ENCODE peak calls at places on chromosome 13, in nine cellular contexts. M is psoas muscle, I is uterus, Z is GM23338, Q is ascending aorta, H is mesenchymal stem cell, W is RWPE2, X is gastrocnemius medialis, L is HL-60. P is an unnamed sample.
A peak's percentile ranks its signal among the peaks of the same experiment; 100 is the strongest.

GRCh38 chr13:73879346-73880020 is 254.7 kb downstream of the KLF12 start:
- DNase-seq in M (no peak), Z (no peak), X (no peak), L (no peak), W (no peak), Q (no peak), H (peak; percentile 11), I (no peak), P (no peak)

GRCh38 chr13:80706164-80706471 is 365.2 kb upstream of the SPRY2 start:
- DNase-seq in L (no peak), Q (no peak), W (no peak), H (no peak), M (no peak), I (no peak), Z (no peak), X (no peak), P (peak; percentile 37)

GRCh38 chr13:113724780-113725315 is 34.2 kb upstream of the TMEM255B start:
- DNase-seq in Z (peak; percentile 83), Q (peak; percentile 51), L (peak; percentile 80), W (no peak), H (peak; percentile 45), X (peak; percentile 60), M (peak; percentile 76), I (peak; percentile 61), P (peak; percentile 90)

GRCh38 chr13:106096661-106097092 is 438.8 kb downstream of the EFNB2 start:
- DNase-seq in L (no peak), I (no peak), W (no peak), H (peak; percentile 22), X (no peak), M (no peak), Z (no peak), Q (no peak), P (no peak)

GRCh38 chr13:100229603-100230002 is 140.7 kb downstream of the PCCA start:
- DNase-seq in X (no peak), H (no peak), L (no peak), W (no peak), M (no peak), I (no peak), Z (no peak), Q (no peak), P (no peak)

GRCh38 chr13:41897126-41897525 is 63.8 kb downstream of the VWA8 start:
- DNase-seq in L (no peak), H (peak; percentile 64), W (no peak), M (no peak), I (no peak), Q (no peak), Z (no peak), X (no peak), P (no peak)

GRCh38 chr13:42893346-42893745 is 98.7 kb downstream of the EPSTI1 start:
- DNase-seq in I (peak; percentile 23), M (no peak), Q (no peak), W (no peak), H (peak; percentile 26), X (peak; percentile 19), Z (no peak), L (no peak), P (no peak)

GRCh38 chr13:79918620-79919019 is 422.3 kb downstream of the SPRY2 start:
- DNase-seq in W (no peak), Z (no peak), M (no peak), H (no peak), L (no peak), X (no peak), Q (no peak), I (no peak), P (no peak)

DNA sequence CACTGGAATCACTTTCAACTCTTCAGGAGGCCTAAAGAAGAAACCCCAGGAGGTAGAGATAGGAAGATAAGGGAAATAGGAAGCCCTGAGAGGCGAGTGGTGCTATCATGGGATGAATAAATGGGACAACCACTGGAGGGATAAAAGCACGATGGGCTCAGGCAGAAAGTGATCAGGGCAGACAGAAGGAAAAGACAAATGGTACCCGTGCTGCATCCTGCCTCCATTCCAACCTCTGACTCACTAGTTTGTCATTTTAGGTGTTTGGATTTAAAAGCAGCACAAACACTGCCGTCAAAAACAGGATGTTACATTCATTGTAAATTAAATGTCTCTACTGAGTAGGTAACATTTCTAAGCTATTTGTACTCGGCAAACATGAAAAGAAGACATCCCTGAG is 314.3 kb upstream of the HTR2A start:
- DNase-seq in L (no peak), Z (peak; percentile 24), W (no peak), I (no peak), M (no peak), X (no peak), H (peak; percentile 17), Q (no peak), P (no peak)
- H3K4me3 ChIP-seq in L (no peak overlapping the region), Z (no peak overlapping the region), W (no peak overlapping the region), I (no peak overlapping the region), M (no peak overlapping the region), X (no peak overlapping the region), H (no peak overlapping the region), Q (no peak overlapping the region), P (no peak overlapping the region)

GRCh38 chr13:36244990-36245389 is 30.6 kb upstream of the SOHLH2 start:
- DNase-seq in M (no peak), H (no peak), Q (no peak), W (no peak), L (no peak), I (no peak), X (no peak), Z (no peak), P (no peak)
- H3K27ac ChIP-seq in M (no peak overlapping the region), H (no peak overlapping the region), Q (no peak overlapping the region), W (no peak overlapping the region), L (no peak overlapping the region), I (no peak overlapping the region), X (no peak overlapping the region), Z (no peak overlapping the region), P (no peak overlapping the region)

DNA sequence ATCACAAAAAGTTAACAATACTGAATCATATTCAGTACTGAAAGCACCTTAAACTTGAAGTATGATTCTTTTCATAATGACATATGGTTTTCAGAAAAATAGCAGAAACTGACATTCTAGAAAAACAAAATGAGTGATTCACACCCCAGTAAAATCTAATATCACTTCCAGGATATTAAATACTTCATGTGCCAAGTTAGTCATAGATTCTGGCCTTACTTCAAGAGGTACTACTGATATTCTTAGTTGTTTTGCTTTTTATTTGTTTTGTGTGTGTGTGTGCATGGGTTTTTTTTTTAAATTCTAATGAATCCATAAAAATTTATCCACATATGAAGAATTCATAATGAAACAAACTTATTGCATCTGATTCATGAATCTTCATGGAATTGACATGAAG is 207.9 kb upstream of the UFM1 start:
- DNase-seq in H (no peak), L (no peak), M (no peak), X (no peak), Z (no peak), Q (no peak), I (no peak), W (no peak), P (no peak)
- H3K4me3 ChIP-seq in H (no peak overlapping the region), L (no peak overlapping the region), M (no peak overlapping the region), X (no peak overlapping the region), Z (no peak overlapping the region), Q (no peak overlapping the region), I (no peak overlapping the region), W (no peak overlapping the region), P (no peak overlapping the region)

DNA sequence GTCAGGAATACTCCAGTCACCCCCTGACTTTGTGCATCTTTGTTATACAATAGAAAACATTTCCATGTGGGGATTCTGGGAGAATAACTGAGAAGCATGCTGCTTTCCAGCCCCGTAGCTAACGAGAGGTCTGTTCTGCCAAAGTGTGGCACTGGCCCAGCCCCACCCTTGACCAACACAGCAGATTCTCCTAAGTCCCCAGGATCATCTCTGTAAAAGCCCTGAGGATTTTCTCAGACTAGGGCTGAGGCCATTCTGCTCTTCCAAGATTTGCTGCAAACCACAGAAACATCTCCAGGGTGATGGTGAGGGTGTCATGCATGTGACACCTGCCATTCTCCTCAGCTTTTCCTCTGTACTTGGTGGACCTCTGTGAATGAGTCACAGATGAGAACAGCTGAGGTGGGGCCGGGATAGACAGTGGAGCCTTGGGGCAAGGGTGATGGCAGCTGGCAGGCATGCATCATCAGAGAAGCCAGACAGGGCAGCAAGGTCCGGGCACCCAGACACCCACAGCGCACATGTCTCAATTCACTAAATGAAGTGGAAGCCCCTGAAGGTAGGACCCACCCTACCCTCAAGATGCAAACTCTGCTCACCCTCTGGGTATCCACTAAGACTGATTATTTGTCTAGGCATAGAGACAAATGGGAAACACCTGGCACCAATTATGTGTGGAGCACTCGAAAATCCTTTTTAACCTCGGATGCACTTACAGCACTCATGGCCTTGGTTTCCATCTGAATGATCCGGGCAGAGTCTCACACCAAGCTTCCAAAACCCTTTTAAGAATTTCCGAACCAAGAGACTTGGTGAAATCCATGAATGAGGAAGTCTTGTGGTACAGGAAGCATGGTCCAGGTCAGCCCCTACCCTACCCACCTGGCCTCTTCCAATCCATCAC is 20.1 kb upstream of the DOCK9 start:
- DNase-seq in I (no peak), Q (no peak), X (no peak), M (peak; percentile 18), Z (no peak), W (peak; percentile 81), L (no peak), H (no peak), P (no peak)
- H3K27ac ChIP-seq in I (peak overlapping the region; percentile 34), Q (no peak overlapping the region), X (peak overlapping the region; percentile 62), M (no peak overlapping the region), Z (no peak overlapping the region), W (peak overlapping the region; percentile 92), L (no peak overlapping the region), H (no peak overlapping the region), P (no peak overlapping the region)

GRCh38 chr13:27354379-27354778 is 70.0 kb upstream of the GTF3A start:
- DNase-seq in Q (no peak), H (peak; percentile 55), M (no peak), W (no peak), L (no peak), I (no peak), Z (no peak), X (no peak), P (no peak)

GRCh38 chr13:27353166-27353583 is 71.2 kb upstream of the GTF3A start:
- DNase-seq in X (no peak), W (no peak), Q (no peak), L (no peak), H (peak; percentile 89), Z (no peak), M (no peak), I (no peak), P (no peak)

GRCh38 chr13:27353653-27354052 is 70.8 kb upstream of the GTF3A start:
- DNase-seq in L (no peak), H (peak; percentile 53), Z (no peak), M (no peak), I (no peak), X (no peak), W (no peak), Q (no peak), P (no peak)

GRCh38 chr13:27355894-27356293 is 68.5 kb upstream of the GTF3A start:
- DNase-seq in Z (peak; percentile 53), X (no peak), W (no peak), M (no peak), L (no peak), H (no peak), Q (no peak), I (no peak), P (no peak)

GRCh38 chr13:27352698-27353097 is 71.7 kb upstream of the GTF3A start:
- DNase-seq in H (peak; percentile 68), Z (no peak), I (no peak), W (no peak), X (no peak), L (no peak), M (no peak), Q (no peak), P (no peak)
- H3K4me3 ChIP-seq in H (no peak overlapping the region), Z (no peak overlapping the region), I (no peak overlapping the region), W (no peak overlapping the region), X (no peak overlapping the region), L (no peak overlapping the region), M (no peak overlapping the region), Q (no peak overlapping the region), P (no peak overlapping the region)

P was measured in upper lobe of right lung.